ENCODE peak calls at places on chromosomes 1 and 21, in four cellular contexts. B is GM12878, J is K562, C is HepG2. D is an unnamed sample.
A peak's percentile ranks its signal among the peaks of the same experiment; 100 is the strongest.

GRCh38 chr1:25544243-25544764 is 898 bp downstream of the LDLRAP1 start:
- DNase-seq in C (no peak), B (no peak), J (no peak), D (no peak)

GRCh38 chr1:10207810-10208209 is 2.6 kb upstream of the KIF1B start:
- DNase-seq in C (no peak), B (no peak), J (no peak), D (no peak)

GRCh38 chr1:1631793-1632420 is at the start of gene MMP23B:
- DNase-seq in J (no peak), C (no peak), B (no peak), D (peak; percentile 54)

GRCh38 chr1:111570781-111571181 is 48.8 kb upstream of the RAP1A start:
- DNase-seq in B (no peak), J (peak; percentile 52), C (no peak), D (peak; percentile 34)

GRCh38 chr1:50735443-50735842 is 224.6 kb downstream of the FAF1 start:
- DNase-seq in B (no peak), C (no peak), J (peak; percentile 28), D (no peak)

GRCh38 chr1:226362891-226363447 is 44.9 kb downstream of the PARP1 start:
- DNase-seq in J (no peak), B (no peak), C (no peak), D (no peak)

GRCh38 chr1:50251592-50252165 is 143.0 kb downstream of the ELAVL4 start:
- DNase-seq in C (no peak), B (no peak), J (no peak), D (peak; percentile 59)

GRCh38 chr1:52825868-52826267 is 16.7 kb upstream of the ZYG11A start:
- DNase-seq in J (peak; percentile 25), C (no peak), B (no peak), D (no peak)

GRCh38 chr1:59225594-59225993 is 71.3 kb upstream of the FGGY start:
- DNase-seq in C (no peak), B (no peak), J (no peak), D (no peak)

GRCh38 chr1:31588751-31589515 is 12.6 kb downstream of the TINAGL1 start:
- DNase-seq in J (peak; percentile 6), B (no peak), C (no peak), D (peak; percentile 56)

GRCh38 chr1:177334276-177334675 is 163.5 kb downstream of the BRINP2 start:
- DNase-seq in J (no peak), B (no peak), C (no peak), D (no peak)

GRCh38 chr1:91850708-91851107 is 35.2 kb downstream of the TGFBR3 start:
- DNase-seq in J (no peak), B (no peak), C (no peak), D (no peak)

GRCh38 chr1:22662318-22662717 is 9.3 kb downstream of the C1QB start:
- DNase-seq in C (no peak), J (peak; percentile 67), B (no peak), D (peak; percentile 62)

GRCh38 chr1:54986025-54986424 is 5.6 kb downstream of the TMEM61 start:
- DNase-seq in B (no peak), C (no peak), J (no peak), D (no peak)

GRCh38 chr1:247334378-247335133 is 2.9 kb upstream of the ZNF496 start:
- DNase-seq in C (no peak), J (no peak), B (no peak), D (no peak)

GRCh38 chr1:86645866-86646647 is 58.3 kb upstream of the SH3GLB1 start:
- DNase-seq in B (no peak), J (no peak), C (no peak), D (no peak)

GRCh38 chr21:37337179-37337578 is 29.4 kb upstream of the DYRK1A start:
- DNase-seq in J (no peak), C (no peak), B (no peak), D (no peak)

GRCh38 chr21:21631961-21632360 is 633.8 kb downstream of the NCAM2 start:
- DNase-seq in J (no peak), C (no peak), B (no peak), D (no peak)

GRCh38 chr21:24895885-24896734 is 711.2 kb downstream of the MRPL39 start:
- DNase-seq in C (no peak), J (no peak), B (peak; percentile 49), D (peak; percentile 11)
- TF ChIP-seq CTCF in C (no peak), J (no peak), B (peak; percentile 50), D (no peak)

GRCh38 chr1:6888870-6889269 is 103.6 kb downstream of the CAMTA1 start:
- DNase-seq in J (no peak), C (no peak), B (peak; percentile 21), D (no peak)

GRCh38 chr1:6891781-6892579 is 106.7 kb downstream of the CAMTA1 start:
- DNase-seq in B (no peak), J (no peak), C (no peak), D (no peak)

GRCh38 chr1:6888268-6888667 is 103.0 kb downstream of the CAMTA1 start:
- DNase-seq in B (no peak), J (no peak), C (no peak), D (no peak)

GRCh38 chr1:6889875-6890480 is 104.7 kb downstream of the CAMTA1 start:
- DNase-seq in B (no peak), C (peak; percentile 66), J (peak; percentile 53), D (peak; percentile 61)

GRCh38 chr1:6890686-6891085 is 105.4 kb downstream of the CAMTA1 start:
- DNase-seq in B (no peak), J (no peak), C (no peak), D (no peak)
- TF ChIP-seq ATF2 in B (no peak), J (no peak), C (no peak), D (no peak)

GRCh38 chr1:186519981-186520380 is 59.1 kb upstream of the PDC start:
- DNase-seq in C (no peak), B (no peak), J (no peak), D (no peak)
- TF ChIP-seq CBFB in C (no peak), B (no peak), J (no peak), D (no peak)

GRCh38 chr1:66752000-66752592 is at the start of gene DYNLT5:
- DNase-seq in B (no peak), J (no peak), C (no peak), D (peak; percentile 74)
- TF ChIP-seq CTCF in B (no peak), J (no peak), C (no peak), D (no peak)

GRCh38 chr1:230681599-230681998 is 32.3 kb downstream of the AGT start:
- DNase-seq in J (peak; percentile 82), C (peak; percentile 77), B (no peak), D (no peak)

GRCh38 chr1:230684998-230685397 is 28.9 kb downstream of the AGT start:
- DNase-seq in B (no peak), J (no peak), C (no peak), D (no peak)

GRCh38 chr1:230684146-230684545 is 29.8 kb downstream of the AGT start:
- DNase-seq in J (no peak), B (no peak), C (no peak), D (no peak)

GRCh38 chr1:230682274-230682673 is 31.6 kb downstream of the AGT start:
- DNase-seq in B (no peak), J (no peak), C (no peak), D (no peak)

DNA sequence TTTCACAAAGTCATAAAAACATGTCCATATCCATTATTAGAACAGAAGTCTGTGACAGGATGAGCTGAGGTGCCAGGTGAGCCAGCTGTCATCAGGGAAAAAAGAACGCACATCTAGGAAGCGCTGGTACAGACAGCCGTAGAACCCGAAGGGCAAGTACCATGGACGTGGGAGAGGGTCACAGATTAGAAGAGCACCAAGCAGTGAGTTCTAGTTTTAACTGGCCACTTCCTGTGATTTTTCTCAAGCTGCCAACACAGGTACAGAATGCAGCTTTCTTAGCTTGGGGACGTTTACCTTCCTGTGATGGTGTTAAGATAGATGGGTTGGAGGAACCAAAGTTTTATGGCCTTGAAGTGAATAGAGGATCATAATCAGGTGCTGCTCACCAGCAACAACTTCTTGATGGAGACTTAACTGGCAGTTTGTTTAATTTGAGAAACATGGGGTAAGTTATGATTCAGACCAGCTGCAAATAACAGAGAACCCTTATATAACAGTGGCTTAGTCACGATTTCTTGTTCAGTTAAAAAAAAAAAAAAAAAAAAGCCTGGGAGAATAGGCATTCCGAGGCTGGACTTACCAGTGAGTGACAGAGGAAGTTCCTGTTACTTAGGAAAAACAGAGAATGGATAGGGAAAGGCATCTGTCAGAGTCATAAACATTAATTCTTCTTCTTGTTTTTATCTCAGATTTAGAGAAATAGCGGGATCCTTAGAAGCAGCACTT is 30.9 kb downstream of the AGT start:
- DNase-seq in J (no peak), B (no peak), C (no peak), D (no peak)
- TF ChIP-seq ATF2 in J (no peak), B (no peak), C (no peak), D (no peak)

DNA sequence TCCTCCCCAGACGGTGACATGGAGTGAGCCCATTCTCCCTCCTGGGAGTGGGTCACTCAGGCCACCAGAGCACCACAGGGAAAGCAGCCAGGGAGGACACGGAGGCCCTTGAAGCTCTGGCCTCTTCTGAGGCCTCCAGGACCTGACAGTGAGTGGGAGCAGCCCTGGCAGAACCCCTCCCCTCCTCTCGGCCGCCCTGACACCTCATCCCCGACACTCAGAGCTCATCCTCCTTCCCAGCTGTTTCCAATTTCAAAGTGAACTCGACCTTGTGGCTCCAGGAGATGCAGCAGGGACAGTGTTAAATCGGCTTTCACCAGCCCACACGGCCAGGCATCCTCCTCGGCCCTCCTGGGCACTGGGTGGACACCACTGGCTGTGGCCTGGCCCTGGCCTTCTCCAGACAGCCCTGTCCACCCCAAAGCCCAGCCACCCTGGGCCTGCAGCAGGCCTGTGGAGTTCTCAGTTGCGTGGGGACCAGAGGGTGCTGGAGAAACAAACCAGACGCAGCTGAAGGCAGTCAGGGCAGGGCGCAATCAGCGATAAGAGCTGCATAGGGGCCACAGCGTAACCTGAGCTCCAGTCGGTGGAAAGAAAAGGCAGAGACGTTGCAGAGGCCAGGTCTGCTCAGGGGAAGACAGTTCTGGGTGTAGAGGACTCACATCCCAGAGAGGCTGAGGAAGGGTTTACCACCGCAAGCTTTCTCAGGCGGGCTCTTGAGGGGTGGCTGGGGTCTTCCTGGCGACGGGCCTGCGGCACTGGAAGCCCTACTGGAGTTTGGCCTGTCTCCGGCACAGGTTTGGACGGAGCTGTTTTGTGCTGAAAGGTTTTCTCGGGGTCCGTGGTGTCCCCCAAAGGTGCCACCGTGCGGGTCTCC is 27.0 kb downstream of the FTCD start:
- DNase-seq in B (no peak), C (no peak), J (no peak), D (no peak)
- TF ChIP-seq CBFB in B (no peak), C (no peak), J (no peak), D (no peak)

DNA sequence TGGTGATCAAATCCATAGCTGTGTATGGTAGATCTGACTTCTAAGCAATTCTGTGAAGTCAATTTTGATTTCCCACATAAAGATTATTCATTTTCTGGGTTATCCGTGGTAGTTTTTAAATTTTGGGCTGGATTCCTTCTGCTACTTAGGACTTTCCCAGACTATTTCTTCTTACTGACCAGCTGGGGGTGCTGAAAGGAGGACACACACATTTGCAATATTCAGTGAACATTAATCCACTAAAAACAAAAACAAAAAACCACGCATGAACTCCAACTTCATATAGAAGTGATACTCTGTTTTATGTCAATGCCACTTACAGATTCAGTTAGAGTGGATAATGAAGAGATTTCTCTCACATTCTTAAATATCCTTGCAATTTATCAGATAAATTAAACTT is 105.4 kb downstream of the KCTD3 start:
- DNase-seq in C (no peak), J (no peak), B (no peak), D (no peak)
- TF ChIP-seq CTCF in C (no peak), J (no peak), B (no peak), D (no peak)